ENCODE peak calls at places on chromosomes 2 and 18, in five cellular contexts. B, N, I, K and Z are unnamed samples.

GRCh38 chr18:13381331-13381730 is 162.8 kb downstream of the LDLRAD4 start:
- DNase-seq in B (no peak), N (no peak), K (no peak), I (no peak), Z (no peak)

GRCh38 chr2:29741132-29741531 is 180.3 kb downstream of the ALK start:
- DNase-seq in K (no peak), I (no peak), B (no peak), N (no peak), Z (no peak)

GRCh38 chr2:179764710-179765109 is 96.7 kb downstream of the ZNF385B start:
- DNase-seq in B (no peak), N (no peak), K (no peak), I (no peak), Z (peak)

GRCh38 chr2:30259827-30260679 is 28.7 kb downstream of the LBH start:
- DNase-seq in K (no peak), B (no peak), N (no peak), I (no peak), Z (no peak)

GRCh38 chr2:48380989-48381625 is 148.8 kb upstream of the STON1 start:
- DNase-seq in I (no peak), K (no peak), N (no peak), B (no peak), Z (no peak)

GRCh38 chr2:132668986-132669853 is 785 bp downstream of the LYPD1 start:
- DNase-seq in I (no peak), N (no peak), B (peak), K (no peak), Z (no peak)

GRCh38 chr2:160538559-160539355 is 45.1 kb upstream of the RBMS1 start:
- DNase-seq in I (no peak), N (no peak), K (no peak), B (peak), Z (no peak)

GRCh38 chr2:10755621-10756020 is 34.2 kb downstream of the ATP6V1C2 start:
- DNase-seq in B (no peak), I (no peak), K (no peak), N (no peak), Z (no peak)

GRCh38 chr2:139550873-139551272 is 770.7 kb upstream of the NXPH2 start:
- DNase-seq in I (no peak), B (no peak), K (no peak), N (no peak), Z (no peak)

GRCh38 chr2:9234680-9235387 is 28.2 kb downstream of the ASAP2 start:
- DNase-seq in B (peak), K (no peak), I (peak), N (no peak), Z (no peak)

GRCh38 chr2:127575941-127576432 is 40.5 kb downstream of the MYO7B start:
- DNase-seq in B (peak), K (no peak), I (no peak), N (no peak), Z (no peak)

GRCh38 chr2:28544915-28545589 is 49.2 kb downstream of the PLB1 start:
- DNase-seq in B (no peak), N (peak), I (peak), K (peak), Z (peak)

GRCh38 chr2:1755436-1756191 is 11.3 kb upstream of the PXDN start:
- DNase-seq in B (peak), K (no peak), N (no peak), I (peak), Z (no peak)

GRCh38 chr2:49619804-49620203 is 465.5 kb upstream of the FSHR start:
- DNase-seq in K (no peak), I (no peak), B (no peak), N (no peak), Z (no peak)

GRCh38 chr2:178401994-178402437 is 49.0 kb downstream of the PRKRA start:
- DNase-seq in B (no peak), N (no peak), K (no peak), I (no peak), Z (no peak)

GRCh38 chr18:22378672-22379282 is 38.9 kb downstream of the CTAGE1 start:
- DNase-seq in K (no peak), I (peak), N (peak), B (peak), Z (peak)

GRCh38 chr18:7020995-7021777 is 96.4 kb downstream of the LAMA1 start:
- DNase-seq in N (no peak), K (no peak), B (no peak), I (no peak), Z (no peak)

GRCh38 chr2:65177754-65178442 is 48.0 kb upstream of the RAB1A start:
- DNase-seq in B (no peak), K (no peak), I (peak), N (no peak), Z (no peak)

GRCh38 chr2:208062113-208062512 is 36.8 kb upstream of the PLEKHM3 start:
- DNase-seq in N (no peak), B (peak), I (peak), K (peak), Z (peak)

GRCh38 chr2:237682901-237683670 is 55.7 kb downstream of the LRRFIP1 start:
- DNase-seq in I (no peak), B (no peak), K (no peak), N (no peak), Z (no peak)

GRCh38 chr2:20135631-20136050 is 84.2 kb upstream of the LAPTM4A start:
- DNase-seq in K (peak), B (peak), N (peak), I (peak), Z (peak)

GRCh38 chr18:35618703-35619102 is 37.2 kb downstream of the GALNT1 start:
- DNase-seq in K (no peak), N (no peak), B (no peak), I (no peak), Z (no peak)

GRCh38 chr2:101696272-101697123 is 1.0 kb upstream of the MAP4K4 start:
- DNase-seq in K (no peak), B (peak), N (no peak), I (no peak), Z (no peak)

GRCh38 chr2:161273038-161273760 is 35.0 kb upstream of the PSMD14 start:
- DNase-seq in K (peak), I (peak), N (no peak), B (peak), Z (peak)

GRCh38 chr2:28590496-28591301 is 94.8 kb downstream of the PLB1 start:
- DNase-seq in I (no peak), N (no peak), B (no peak), K (no peak), Z (no peak)

GRCh38 chr18:25935356-25935755 is 155.1 kb downstream of the SS18 start:
- DNase-seq in K (no peak), B (no peak), I (no peak), N (no peak), Z (peak)

GRCh38 chr18:79789901-79790885 is 7.5 kb upstream of the KCNG2 start:
- DNase-seq in K (no peak), B (no peak), I (no peak), N (no peak), Z (no peak)

GRCh38 chr2:160076239-160076638 is 13.8 kb upstream of the PLA2R1 start:
- DNase-seq in N (no peak), K (no peak), B (no peak), I (no peak), Z (no peak)

GRCh38 chr2:74573747-74574562 is 19.4 kb downstream of the DOK1 start:
- DNase-seq in I (peak), B (peak), K (peak), N (no peak), Z (peak)

GRCh38 chr2:127051116-127051779 is 55.7 kb downstream of the BIN1 start:
- DNase-seq in N (no peak), K (no peak), I (no peak), B (no peak), Z (no peak)

GRCh38 chr18:56541790-56542189 is 96.6 kb downstream of the TXNL1 start:
- DNase-seq in N (no peak), I (no peak), B (no peak), K (peak), Z (peak)

GRCh38 chr2:112712903-112713584 is 7.8 kb upstream of the NT5DC4 start:
- DNase-seq in N (no peak), B (peak), I (no peak), K (no peak), Z (no peak)

GRCh38 chr2:230234845-230235244 is 9.3 kb downstream of the SP140 start:
- DNase-seq in B (peak), K (no peak), I (no peak), N (no peak), Z (peak)

GRCh38 chr2:176110975-176111663 is 4.0 kb downstream of the HOXD11 start:
- DNase-seq in I (no peak), N (no peak), B (peak), K (peak), Z (peak)

GRCh38 chr18:75261430-75262223 is 51.0 kb downstream of the TSHZ1 start:
- DNase-seq in N (no peak), I (no peak), B (no peak), K (no peak), Z (peak)

GRCh38 chr2:64214281-64215115 is 70.3 kb upstream of the PELI1 start:
- DNase-seq in K (peak), N (no peak), I (peak), B (peak), Z (peak)

GRCh38 chr2:121123268-121123667 is 161.7 kb downstream of the TFCP2L1 start:
- DNase-seq in K (no peak), I (no peak), B (no peak), N (no peak), Z (no peak)

GRCh38 chr2:46876741-46877384 is 38.7 kb downstream of the MCFD2 start:
- DNase-seq in K (peak), B (peak), N (no peak), I (peak), Z (peak)

GRCh38 chr2:224404766-224405165 is 2.9 kb upstream of the FAM124B start:
- DNase-seq in N (no peak), K (no peak), B (no peak), I (no peak), Z (no peak)

GRCh38 chr2:56801214-56801613 is 617.4 kb downstream of the CCDC85A start:
- DNase-seq in N (no peak), B (no peak), I (no peak), K (no peak), Z (no peak)